ENCODE peak calls at places on chromosomes 3 and 15, in nine cellular contexts. M, X, D, S, G, K, T, Q and U are unnamed samples.

GRCh38 chr15:78842519-78842918 is 30.2 kb upstream of the MORF4L1 start:
- DNase-seq in Q (no peak), D (no peak), M (no peak), X (no peak), G (no peak), K (no peak), T (no peak), S (no peak), U (no peak)

GRCh38 chr3:152558386-152558785 is 276.5 kb upstream of the P2RY1 start:
- DNase-seq in D (no peak), K (no peak), T (no peak), X (no peak), M (peak; percentile 9), S (no peak), Q (no peak), G (no peak), U (no peak)

GRCh38 chr3:62199126-62199525 is 174.2 kb downstream of the FEZF2 start:
- DNase-seq in M (no peak), G (no peak), K (peak; percentile 20), D (no peak), S (no peak), X (no peak), Q (no peak), T (no peak), U (no peak)

GRCh38 chr3:185764168-185764988 is 60.5 kb downstream of the IGF2BP2 start:
- DNase-seq in D (no peak), Q (peak; percentile 32), G (no peak), T (no peak), K (no peak), S (no peak), X (no peak), M (peak; percentile 44), U (no peak)

GRCh38 chr3:9730747-9731205 is 759 bp upstream of the BRPF1 start:
- DNase-seq in X (no peak), G (no peak), K (no peak), T (no peak), Q (no peak), M (peak; percentile 69), S (no peak), D (no peak), U (no peak)

GRCh38 chr3:78139166-78139565 is 1099.3 kb downstream of the ROBO2 start:
- DNase-seq in T (peak; percentile 74), K (no peak), D (no peak), G (no peak), S (no peak), X (no peak), M (peak; percentile 1), Q (no peak), U (peak; percentile 7)

GRCh38 chr15:73001840-73002239 is 50.4 kb upstream of the NEO1 start:
- DNase-seq in T (no peak), G (no peak), Q (no peak), X (no peak), D (no peak), S (no peak), K (no peak), M (no peak), U (no peak)

GRCh38 chr3:157128771-157129671 is 30.9 kb downstream of the CCNL1 start:
- DNase-seq in T (peak; percentile 67), M (peak; percentile 62), S (peak; percentile 94), Q (no peak), X (no peak), G (no peak), D (no peak), K (peak; percentile 69), U (no peak)

GRCh38 chr3:102883515-102883914 is 448.7 kb downstream of the ZPLD1 start:
- DNase-seq in M (no peak), Q (no peak), D (no peak), X (no peak), K (no peak), T (no peak), S (no peak), G (no peak), U (no peak)

GRCh38 chr15:81146006-81146405 is 11.9 kb downstream of the CFAP161 start:
- DNase-seq in K (no peak), M (peak; percentile 59), X (no peak), T (no peak), Q (no peak), D (no peak), G (no peak), S (no peak), U (no peak)

GRCh38 chr3:71054312-71054711 is 529.2 kb downstream of the FOXP1 start:
- DNase-seq in T (no peak), X (no peak), S (no peak), Q (no peak), M (no peak), G (no peak), D (no peak), K (no peak), U (no peak)

GRCh38 chr3:184180165-184180564 is 5.5 kb downstream of the AP2M1 start:
- DNase-seq in X (no peak), K (no peak), G (no peak), Q (no peak), M (peak; percentile 22), D (no peak), T (peak; percentile 67), S (no peak), U (no peak)

GRCh38 chr3:21979706-21980105 is 228.7 kb upstream of the ZNF385D start:
- DNase-seq in T (peak; percentile 78), X (no peak), K (no peak), Q (no peak), G (no peak), D (no peak), M (peak; percentile 34), S (no peak), U (peak; percentile 31)

GRCh38 chr3:194475978-194476377 is 10.8 kb downstream of the ATP13A3 start:
- DNase-seq in X (no peak), M (no peak), S (no peak), D (no peak), Q (no peak), G (no peak), K (no peak), T (no peak), U (no peak)

GRCh38 chr3:15180042-15180611 is 25.9 kb upstream of the CAPN7 start:
- DNase-seq in K (no peak), D (no peak), X (no peak), T (no peak), Q (no peak), M (no peak), S (no peak), G (no peak), U (no peak)

GRCh38 chr15:56805466-56806146 is 72.3 kb upstream of the ZNF280D start:
- DNase-seq in D (no peak), G (peak; percentile 51), K (peak; percentile 74), T (peak; percentile 87), Q (no peak), S (peak; percentile 41), M (peak; percentile 80), X (no peak), U (peak; percentile 34)

GRCh38 chr3:33215739-33216138 is 2.9 kb downstream of the SUSD5 start:
- DNase-seq in D (no peak), T (no peak), G (no peak), K (no peak), Q (no peak), X (no peak), M (no peak), S (no peak), U (no peak)

GRCh38 chr3:33221241-33221640 is 2.6 kb upstream of the SUSD5 start:
- DNase-seq in X (no peak), M (no peak), S (no peak), D (no peak), T (no peak), Q (no peak), G (no peak), K (no peak), U (no peak)

GRCh38 chr3:33218446-33219174 is at the start of gene SUSD5:
- DNase-seq in T (peak; percentile 57), G (no peak), K (no peak), X (no peak), D (peak; percentile 58), S (peak; percentile 34), Q (peak; percentile 72), M (peak; percentile 29), U (no peak)

GRCh38 chr3:33219175-33219487 is 521 bp upstream of the SUSD5 start:
- DNase-seq in M (no peak), Q (no peak), S (no peak), G (no peak), T (no peak), K (no peak), X (no peak), D (no peak), U (no peak)

GRCh38 chr3:33218072-33218445 is 551 bp downstream of the SUSD5 start:
- DNase-seq in X (no peak), Q (peak; percentile 14), T (peak; percentile 52), K (no peak), M (no peak), G (no peak), D (no peak), S (no peak), U (no peak)
- H3K4me3 ChIP-seq in X (no peak overlapping the region), Q (peak overlapping the region; percentile 81), T (peak overlapping the region; percentile 58), K (no peak overlapping the region), M (peak overlapping the region; percentile 44), G (peak overlapping the region; percentile 61), D (peak overlapping the region; percentile 48), S (no peak overlapping the region), U (peak overlapping the region; percentile 55)

GRCh38 chr3:123447416-123447748 is 1.5 kb downstream of the ADCY5 start:
- DNase-seq in T (no peak), G (no peak), X (no peak), K (no peak), Q (no peak), M (no peak), S (no peak), D (no peak), U (no peak)
- H3K4me3 ChIP-seq in T (no peak overlapping the region), G (no peak overlapping the region), X (no peak overlapping the region), K (no peak overlapping the region), Q (peak overlapping the region; percentile 3), M (no peak overlapping the region), S (no peak overlapping the region), D (peak overlapping the region; percentile 77), U (no peak overlapping the region)

GRCh38 chr3:12159227-12159601 is 502 bp upstream of the TIMP4 start:
- DNase-seq in D (no peak), G (no peak), S (no peak), K (no peak), T (peak; percentile 50), X (no peak), M (no peak), Q (peak; percentile 39), U (no peak)
- H3K4me3 ChIP-seq in D (peak overlapping the region; percentile 63), G (no peak overlapping the region), S (peak overlapping the region; percentile 57), K (no peak overlapping the region), T (peak overlapping the region; percentile 31), X (no peak overlapping the region), M (no peak overlapping the region), Q (no peak overlapping the region), U (no peak overlapping the region)

DNA sequence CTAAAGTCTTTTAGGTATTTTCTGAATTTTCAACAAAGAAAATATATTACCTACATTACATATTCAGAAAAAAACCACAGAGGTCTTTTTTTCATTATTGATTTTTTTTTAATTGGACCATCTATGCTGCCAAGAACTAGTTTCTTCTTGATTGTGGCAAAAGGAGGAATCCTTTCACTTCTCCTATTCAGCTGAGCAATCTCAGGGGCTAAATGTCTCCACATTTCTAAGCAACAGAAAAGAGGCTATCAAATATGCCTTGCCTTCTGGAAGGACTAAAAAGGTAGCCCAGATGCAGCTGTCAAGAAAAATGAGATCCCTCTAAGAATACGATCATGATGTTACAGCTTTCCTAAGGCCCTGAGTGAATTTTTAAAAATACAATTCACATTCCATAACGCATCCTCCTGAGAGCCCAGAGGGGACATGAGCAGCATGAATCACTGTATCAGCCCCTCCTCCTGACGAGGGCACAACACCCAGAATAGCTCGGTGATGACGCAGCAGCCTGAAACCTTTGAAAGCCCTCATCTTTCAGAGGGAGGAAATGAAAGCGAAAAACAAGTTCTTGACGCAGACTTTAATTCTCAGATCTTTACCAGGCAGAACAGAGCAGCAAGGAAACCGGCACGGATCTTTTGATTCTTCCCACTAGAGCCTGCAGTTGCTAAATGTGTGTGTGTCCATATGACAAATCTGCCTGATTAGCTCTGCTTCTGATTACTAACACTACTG is 24.6 kb downstream of the RUBCN start:
- DNase-seq in M (peak; percentile 95), G (peak; percentile 88), T (peak; percentile 98), X (peak; percentile 63), S (peak; percentile 93), D (peak; percentile 83), K (peak; percentile 98), Q (peak; percentile 27), U (peak; percentile 92)
- H3K4me3 ChIP-seq in M (peak overlapping the region; percentile 70), G (peak overlapping the region; percentile 37), T (peak overlapping the region; percentile 41), X (no peak overlapping the region), S (peak overlapping the region; percentile 41), D (peak overlapping the region; percentile 32), K (no peak overlapping the region), Q (no peak overlapping the region), U (peak overlapping the region; percentile 55)